ENCODE peak calls at places on chromosomes 7 and 10, in six cellular contexts. C, T, N, V, U and X are unnamed samples.

GRCh38 chr7:117127585-117128168 is 174.4 kb downstream of the ST7 start:
- DNase-seq in C (peak; percentile 56), T (peak; percentile 60), N (peak; percentile 73), V (peak; percentile 86), U (no peak), X (peak; percentile 52)

GRCh38 chr10:133016493-133017202 is 71.1 kb upstream of the ADGRA1 start:
- DNase-seq in C (no peak), T (no peak), N (no peak), V (no peak), U (no peak), X (no peak)

GRCh38 chr7:101598422-101598957 is 30.6 kb downstream of the MYL10 start:
- DNase-seq in C (peak; percentile 76), T (no peak), N (no peak), V (no peak), U (no peak), X (no peak)

GRCh38 chr7:20835111-20835750 is 48.5 kb upstream of the SP8 start:
- DNase-seq in C (no peak), T (no peak), N (no peak), V (no peak), U (no peak), X (no peak)

GRCh38 chr7:13850185-13850752 is 139.2 kb downstream of the ETV1 start:
- DNase-seq in C (peak; percentile 98), T (peak; percentile 76), N (peak; percentile 98), V (peak; percentile 50), U (no peak), X (no peak)

GRCh38 chr7:121761399-121761798 is 111.6 kb upstream of the PTPRZ1 start:
- DNase-seq in C (peak; percentile 79), T (no peak), N (peak; percentile 26), V (no peak), U (no peak), X (no peak)

GRCh38 chr10:117946525-117947070 is 100.1 kb downstream of the RAB11FIP2 start:
- DNase-seq in C (peak; percentile 59), T (no peak), N (peak; percentile 57), V (no peak), U (no peak), X (no peak)

GRCh38 chr7:155764432-155764798 is 47.8 kb downstream of the SHH start:
- DNase-seq in C (no peak), T (no peak), N (no peak), V (no peak), U (no peak), X (no peak)

GRCh38 chr10:75437693-75438092 is 6.3 kb downstream of the LRMDA start:
- DNase-seq in C (no peak), T (no peak), N (no peak), V (no peak), U (no peak), X (no peak)

GRCh38 chr10:122056431-122057094 is 67.6 kb downstream of the TACC2 start:
- DNase-seq in C (peak; percentile 87), T (no peak), N (no peak), V (no peak), U (no peak), X (no peak)

GRCh38 chr10:84217746-84218145 is 7.6 kb downstream of the LRIT2 start:
- DNase-seq in C (no peak), T (no peak), N (no peak), V (no peak), U (no peak), X (no peak)

GRCh38 chr7:2012044-2012900 is 220.5 kb downstream of the MAD1L1 start:
- DNase-seq in C (no peak), T (no peak), N (no peak), V (no peak), U (no peak), X (no peak)

GRCh38 chr7:149494738-149495368 is 2.8 kb downstream of the ZNF746 start:
- DNase-seq in C (no peak), T (no peak), N (no peak), V (no peak), U (no peak), X (no peak)

GRCh38 chr10:121357323-121357835 is 240.9 kb downstream of the FGFR2 start:
- DNase-seq in C (no peak), T (no peak), N (no peak), V (no peak), U (no peak), X (peak; percentile 63)

GRCh38 chr10:117710181-117710798 is 167.7 kb downstream of the EMX2 start:
- DNase-seq in C (no peak), T (no peak), N (no peak), V (no peak), U (no peak), X (no peak)

GRCh38 chr10:60978287-60979115 is 34.5 kb upstream of the RHOBTB1 start:
- DNase-seq in C (peak; percentile 78), T (no peak), N (no peak), V (peak; percentile 75), U (no peak), X (no peak)

GRCh38 chr7:47536705-47537611 is 45.0 kb downstream of the TNS3 start:
- DNase-seq in C (peak; percentile 32), T (no peak), N (peak; percentile 71), V (no peak), U (no peak), X (peak; percentile 52)

GRCh38 chr10:34813626-34814227 is 1.4 kb downstream of the PARD3 start:
- DNase-seq in C (peak; percentile 44), T (no peak), N (peak; percentile 48), V (peak; percentile 46), U (no peak), X (no peak)

GRCh38 chr7:146591976-146592375 is 475.4 kb downstream of the CNTNAP2 start:
- DNase-seq in C (no peak), T (no peak), N (no peak), V (no peak), U (no peak), X (no peak)

GRCh38 chr7:70354409-70355169 is 756.3 kb downstream of the AUTS2 start:
- DNase-seq in C (peak; percentile 8), T (no peak), N (no peak), V (no peak), U (no peak), X (no peak)

GRCh38 chr10:118742787-118743186 is 12.0 kb downstream of the CACUL1 start:
- DNase-seq in C (no peak), T (no peak), N (peak; percentile 38), V (no peak), U (no peak), X (no peak)

GRCh38 chr10:97861351-97861750 is 11.7 kb downstream of the GOLGA7B start:
- DNase-seq in C (peak; percentile 78), T (no peak), N (peak; percentile 53), V (no peak), U (no peak), X (no peak)

GRCh38 chr7:5754981-5755599 is 26.4 kb downstream of the RNF216 start:
- DNase-seq in C (no peak), T (no peak), N (no peak), V (peak; percentile 48), U (no peak), X (no peak)

GRCh38 chr10:96565774-96566173 is 21.0 kb downstream of the TM9SF3 start:
- DNase-seq in C (peak; percentile 11), T (no peak), N (peak; percentile 63), V (no peak), U (no peak), X (no peak)

GRCh38 chr7:10756981-10757380 is 216.7 kb upstream of the PHF14 start:
- DNase-seq in C (no peak), T (no peak), N (no peak), V (no peak), U (no peak), X (no peak)

GRCh38 chr7:2444476-2444875 is 31.7 kb downstream of the GRIFIN start:
- DNase-seq in C (no peak), T (no peak), N (peak; percentile 61), V (no peak), U (no peak), X (no peak)

GRCh38 chr10:5043716-5044115 is 40.1 kb upstream of the AKR1C2 start:
- DNase-seq in C (no peak), T (peak; percentile 53), N (no peak), V (peak; percentile 62), U (no peak), X (no peak)

GRCh38 chr7:11217848-11218565 is 244.3 kb downstream of the PHF14 start:
- DNase-seq in C (no peak), T (no peak), N (no peak), V (no peak), U (no peak), X (no peak)

GRCh38 chr7:44625899-44626511 is 19.6 kb downstream of the OGDH start:
- DNase-seq in C (no peak), T (no peak), N (no peak), V (no peak), U (no peak), X (no peak)

GRCh38 chr10:16521311-16522016 is at the start of gene C1QL3:
- DNase-seq in C (no peak), T (peak; percentile 47), N (peak; percentile 18), V (peak; percentile 67), U (no peak), X (no peak)

GRCh38 chr10:1809139-1809755 is 71.9 kb upstream of the ADARB2 start:
- DNase-seq in C (no peak), T (no peak), N (no peak), V (no peak), U (no peak), X (no peak)

GRCh38 chr7:46972205-46972604 is 609.7 kb downstream of the TNS3 start:
- DNase-seq in C (peak; percentile 79), T (no peak), N (peak; percentile 80), V (no peak), U (no peak), X (no peak)

GRCh38 chr7:1054438-1055083 is 10.2 kb downstream of the GPR146 start:
- DNase-seq in C (no peak), T (no peak), N (no peak), V (no peak), U (peak; percentile 35), X (no peak)

GRCh38 chr10:99389721-99390480 is 40.5 kb downstream of the GOT1 start:
- DNase-seq in C (no peak), T (no peak), N (no peak), V (no peak), U (no peak), X (no peak)